ENCODE peak calls at places on chromosomes 3 and 15, in nine cellular contexts. D is tibial nerve, F is IMR-90, P is right lobe of liver, Z is uterus, I is NB4, A is upper lobe of left lung, U is transverse colon, R is adrenal gland. B is an unnamed sample.

GRCh38 chr3:136351905-136352304 is 101.8 kb downstream of the PCCB start:
- DNase-seq in D (no peak), F (no peak), A (no peak), R (no peak), P (no peak), U (no peak), Z (no peak), I (no peak), B (no peak)

GRCh38 chr15:98724017-98724416 is 75.7 kb downstream of the IGF1R start:
- DNase-seq in D (no peak), P (no peak), Z (no peak), U (no peak), A (no peak), I (no peak), F (no peak), R (no peak), B (no peak)

GRCh38 chr3:170689218-170689874 is 103.5 kb upstream of the SLC7A14 start:
- DNase-seq in Z (no peak), R (peak), F (peak), D (no peak), A (peak), I (no peak), U (no peak), P (no peak), B (peak)

GRCh38 chr3:172918165-172918564 is 167.6 kb downstream of the ECT2 start:
- DNase-seq in D (no peak), Z (no peak), U (no peak), A (no peak), F (peak), R (no peak), I (no peak), P (peak), B (no peak)

GRCh38 chr15:43239732-43240491 is 19.1 kb upstream of the EPB42 start:
- DNase-seq in R (no peak), Z (no peak), P (no peak), F (no peak), U (no peak), A (no peak), D (no peak), I (peak), B (no peak)

GRCh38 chr3:44648564-44649229 is at the start of gene ZNF35:
- DNase-seq in A (peak), I (peak), P (peak), Z (peak), D (peak), U (peak), R (peak), F (peak), B (peak)

GRCh38 chr3:64684715-64685261 is 3.0 kb downstream of the ADAMTS9 start:
- DNase-seq in Z (peak), I (no peak), U (peak), R (peak), F (peak), D (peak), A (peak), P (peak), B (peak)

GRCh38 chr3:52126036-52126435 is 28.2 kb downstream of the POC1A start:
- DNase-seq in D (no peak), U (no peak), F (no peak), A (no peak), Z (no peak), I (no peak), R (no peak), P (no peak), B (no peak)

GRCh38 chr3:183515968-183516851 is 39.3 kb downstream of the KLHL6 start:
- DNase-seq in P (no peak), Z (no peak), U (peak), R (peak), D (no peak), I (peak), F (no peak), A (peak), B (no peak)

GRCh38 chr3:20310629-20311028 is 124.6 kb upstream of the SGO1 start:
- DNase-seq in Z (no peak), I (no peak), F (no peak), D (no peak), A (no peak), P (no peak), U (no peak), R (no peak), B (no peak)

GRCh38 chr3:38003371-38003816 is 12.8 kb downstream of the VILL start:
- DNase-seq in D (peak), I (peak), P (peak), Z (peak), U (peak), F (peak), A (peak), R (peak), B (peak)

GRCh38 chr3:12273045-12273695 is 15.7 kb upstream of the PPARG start:
- DNase-seq in F (no peak), D (no peak), U (no peak), Z (no peak), P (no peak), I (no peak), R (no peak), A (no peak), B (no peak)

GRCh38 chr3:96259-96658 is 100.3 kb upstream of the CHL1 start:
- DNase-seq in U (no peak), R (no peak), Z (no peak), A (no peak), P (no peak), D (no peak), F (no peak), I (no peak), B (no peak)

GRCh38 chr15:89457086-89457485 is 39.3 kb downstream of the RHCG start:
- DNase-seq in I (peak), U (no peak), A (no peak), Z (no peak), F (peak), R (no peak), D (no peak), P (no peak), B (no peak)

GRCh38 chr3:46675843-46676567 is 17.5 kb downstream of the ALS2CL start:
- DNase-seq in D (no peak), U (no peak), P (peak), I (no peak), F (peak), Z (no peak), A (no peak), R (no peak), B (no peak)

GRCh38 chr3:169615833-169616232 is 47.7 kb downstream of the MECOM start:
- DNase-seq in D (no peak), U (no peak), R (no peak), A (no peak), I (no peak), Z (no peak), F (no peak), P (no peak), B (no peak)

GRCh38 chr3:78338405-78338804 is 1298.5 kb downstream of the ROBO2 start:
- DNase-seq in P (no peak), R (no peak), I (no peak), A (no peak), U (no peak), Z (no peak), F (no peak), D (no peak), B (no peak)

GRCh38 chr15:52481915-52482314 is 46.8 kb downstream of the MYO5A start:
- DNase-seq in I (peak), U (peak), P (no peak), R (no peak), D (peak), Z (no peak), A (peak), F (peak), B (no peak)
- H3K4me3 ChIP-seq in I (no peak), U (no peak), P (no peak), R (no peak), D (no peak), Z (no peak), A (no peak), F (no peak), B (no peak)

GRCh38 chr3:24494616-24495333 is at the start of gene THRB:
- DNase-seq in I (no peak), Z (peak), U (peak), P (peak), R (peak), A (peak), F (no peak), D (peak), B (peak)
- TF ChIP-seq POLR2A in I (no peak), Z (peak), U (peak), P (peak), R (peak), A (no peak), F (no peak), D (no peak), B (peak)

DNA sequence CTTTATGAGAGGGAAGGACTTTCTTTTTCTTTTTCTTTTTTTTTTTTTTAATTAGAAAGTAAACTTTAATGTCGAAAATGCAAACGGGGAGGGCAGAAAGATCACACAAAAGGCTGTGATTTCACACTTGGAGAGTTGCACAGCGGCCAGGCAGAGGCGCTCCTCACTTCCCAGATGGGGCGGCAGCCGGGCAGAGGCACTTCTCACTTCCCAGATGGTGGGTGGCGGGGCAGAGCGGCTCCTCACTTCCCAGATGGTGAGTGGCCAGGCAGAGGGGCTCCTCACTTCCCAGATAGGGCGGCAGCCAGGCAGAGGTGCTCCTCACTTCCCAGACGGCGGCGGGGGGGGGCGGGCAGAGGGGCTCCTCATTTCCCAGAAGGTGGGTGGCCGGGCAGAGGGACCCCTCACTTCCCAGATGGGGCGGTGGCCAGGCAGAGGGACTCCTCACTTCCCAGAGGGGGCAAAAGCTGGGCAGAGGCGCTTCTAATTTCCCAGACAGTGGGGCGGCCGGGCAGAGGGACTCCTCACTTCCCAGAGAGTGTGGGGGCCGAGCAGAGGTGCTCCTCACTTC is 88.6 kb downstream of the ATP2B2 start:
- DNase-seq in R (no peak), D (no peak), A (no peak), U (no peak), F (no peak), Z (no peak), I (no peak), P (no peak), B (no peak)
- H3K4me3 ChIP-seq in R (no peak), D (no peak), A (no peak), U (no peak), F (no peak), Z (no peak), I (no peak), P (no peak), B (no peak)

GRCh38 chr15:75578206-75578947 is 738 bp downstream of the PTPN9 start:
- DNase-seq in F (no peak), I (peak), D (no peak), A (peak), U (peak), Z (no peak), P (peak), R (no peak), B (peak)
- TF ChIP-seq POLR2A in F (no peak), I (no peak), D (no peak), A (no peak), U (no peak), Z (no peak), P (peak), R (peak), B (no peak)

GRCh38 chr3:195397524-195397923 is 45.3 kb downstream of the ACAP2 start:
- DNase-seq in U (no peak), P (no peak), I (no peak), R (no peak), D (no peak), F (peak), A (no peak), Z (no peak), B (no peak)

GRCh38 chr3:195403244-195403643 is 39.6 kb downstream of the ACAP2 start:
- DNase-seq in Z (no peak), D (no peak), F (no peak), P (no peak), U (no peak), I (no peak), A (no peak), R (no peak), B (no peak)

GRCh38 chr3:195405646-195406045 is 37.2 kb downstream of the ACAP2 start:
- DNase-seq in D (no peak), U (no peak), F (no peak), R (no peak), P (no peak), Z (no peak), I (no peak), A (no peak), B (no peak)

GRCh38 chr3:195403841-195404408 is 38.9 kb downstream of the ACAP2 start:
- DNase-seq in P (no peak), D (no peak), R (no peak), A (no peak), U (no peak), I (no peak), Z (no peak), F (peak), B (no peak)

DNA sequence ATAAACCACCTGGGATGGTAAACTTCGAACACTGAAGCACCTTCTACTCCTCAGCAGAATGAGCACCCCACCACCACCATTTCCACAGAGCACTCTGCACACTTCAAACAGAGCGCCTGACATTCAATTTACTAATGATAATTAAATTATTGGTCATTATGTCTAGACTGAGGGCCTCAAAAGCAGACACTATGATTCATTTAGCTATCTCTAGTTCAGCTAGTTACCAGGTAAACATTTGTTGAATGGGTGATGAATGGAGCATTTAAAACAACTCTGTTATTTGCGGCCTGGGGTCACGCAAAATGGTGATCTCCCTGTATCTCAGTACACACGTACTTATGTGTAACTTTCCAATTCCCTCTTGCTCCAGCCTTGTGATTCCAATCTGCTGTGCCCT is 40.9 kb downstream of the ACAP2 start:
- DNase-seq in A (no peak), R (no peak), F (no peak), P (no peak), U (no peak), D (no peak), Z (no peak), I (no peak), B (no peak)
- H3K4me3 ChIP-seq in A (no peak), R (no peak), F (no peak), P (no peak), U (no peak), D (no peak), Z (no peak), I (no peak), B (no peak)

GRCh38 chr3:16372362-16373269 is 107.6 kb downstream of the OXNAD1 start:
- DNase-seq in A (no peak), F (no peak), D (no peak), U (no peak), Z (peak), I (no peak), P (no peak), R (no peak), B (no peak)

GRCh38 chr3:16374047-16375019 is 109.3 kb downstream of the OXNAD1 start:
- DNase-seq in R (no peak), P (no peak), A (peak), I (no peak), D (no peak), Z (no peak), F (no peak), U (no peak), B (no peak)

GRCh38 chr3:16370872-16371740 is 106.1 kb downstream of the OXNAD1 start:
- DNase-seq in P (no peak), A (peak), Z (peak), D (no peak), F (peak), R (no peak), I (no peak), U (no peak), B (no peak)

GRCh38 chr3:16375891-16376290 is 110.9 kb downstream of the OXNAD1 start:
- DNase-seq in Z (no peak), P (no peak), R (no peak), D (no peak), F (no peak), U (no peak), A (no peak), I (no peak), B (no peak)

GRCh38 chr3:16373270-16373785 is 108.3 kb downstream of the OXNAD1 start:
- DNase-seq in U (no peak), R (no peak), P (no peak), I (no peak), Z (no peak), D (no peak), F (no peak), A (no peak), B (no peak)
- TF ChIP-seq POLR2A in U (no peak), R (no peak), P (no peak), I (no peak), Z (no peak), D (no peak), F (no peak), A (no peak), B (no peak)

GRCh38 chr3:197961582-197961945 is 1.5 kb downstream of the LMLN start:
- DNase-seq in F (no peak), I (peak), A (no peak), P (no peak), U (no peak), D (no peak), R (no peak), Z (no peak), B (no peak)
- H3K4me3 ChIP-seq in F (no peak), I (peak), A (no peak), P (no peak), U (no peak), D (no peak), R (no peak), Z (no peak), B (no peak)

GRCh38 chr15:100920516-100921135 is 1.5 kb downstream of the LRRK1 start:
- DNase-seq in R (no peak), A (no peak), Z (no peak), F (no peak), I (no peak), U (no peak), P (no peak), D (no peak), B (no peak)
- TF ChIP-seq POLR2A in R (no peak), A (no peak), Z (no peak), F (no peak), I (no peak), U (no peak), P (no peak), D (no peak), B (no peak)

GRCh38 chr15:40506964-40507571 is 36.3 kb downstream of the CHST14 start:
- DNase-seq in A (peak), D (peak), R (peak), U (peak), P (peak), I (peak), Z (peak), F (peak), B (peak)
- H3K4me3 ChIP-seq in A (no peak), D (peak), R (no peak), U (peak), P (peak), I (no peak), Z (no peak), F (peak), B (no peak)